ENCODE peak calls at places on chromosomes 1 and 21, in six cellular contexts. F, H, Y, M, S and Q are unnamed samples.
A peak's percentile ranks its signal among the peaks of the same experiment; 100 is the strongest.

GRCh38 chr1:162145280-162145965 is 75.9 kb downstream of the NOS1AP start:
- DNase-seq in S (no peak), H (peak; percentile 45), M (no peak), Y (no peak), F (no peak), Q (no peak)

GRCh38 chr21:16195896-16196443 is 466.2 kb downstream of the USP25 start:
- DNase-seq in H (peak; percentile 12), M (no peak), F (no peak), Y (no peak), S (no peak), Q (no peak)

GRCh38 chr1:3453891-3454810 is at the start of gene ARHGEF16:
- DNase-seq in H (peak; percentile 64), M (peak; percentile 36), Y (no peak), F (peak; percentile 92), S (peak; percentile 51), Q (no peak)

GRCh38 chr1:41030872-41031616 is 9.5 kb upstream of the SLFNL1 start:
- DNase-seq in M (no peak), F (no peak), S (no peak), Y (no peak), H (no peak), Q (no peak)

GRCh38 chr21:34509151-34509550 is 2.9 kb downstream of the KCNE1 start:
- DNase-seq in S (no peak), M (no peak), H (no peak), Y (no peak), F (no peak), Q (peak; percentile 20)

GRCh38 chr1:167544447-167544846 is 9.1 kb downstream of the CREG1 start:
- DNase-seq in S (no peak), M (no peak), H (no peak), Y (no peak), F (peak; percentile 64), Q (peak; percentile 33)

GRCh38 chr1:92961896-92962752 is 862 bp upstream of the DIPK1A start:
- DNase-seq in S (peak; percentile 17), Y (peak; percentile 52), H (peak; percentile 71), F (peak; percentile 80), M (no peak), Q (peak; percentile 78)

GRCh38 chr1:177898377-177898648 is 71.5 kb downstream of the SEC16B start:
- DNase-seq in M (no peak), F (no peak), Y (no peak), S (no peak), H (no peak), Q (no peak)

GRCh38 chr1:2556277-2557145 is at the start of gene TNFRSF14:
- DNase-seq in F (peak; percentile 91), S (no peak), M (peak; percentile 55), H (peak; percentile 68), Y (peak; percentile 88), Q (peak; percentile 87)

GRCh38 chr1:32335951-32336867 is at the start of gene MARCKSL1:
- DNase-seq in Y (peak; percentile 88), M (peak; percentile 76), F (peak; percentile 95), H (peak; percentile 78), S (peak; percentile 43), Q (peak; percentile 85)

GRCh38 chr1:67635055-67635809 is 49.8 kb upstream of the GADD45A start:
- DNase-seq in F (no peak), Y (no peak), H (no peak), S (no peak), M (no peak), Q (no peak)

GRCh38 chr1:229114781-229115417 is 156.0 kb upstream of the RAB4A start:
- DNase-seq in Y (no peak), M (no peak), S (no peak), H (no peak), F (no peak), Q (no peak)

GRCh38 chr21:43329361-43330269 is 97.3 kb downstream of the SIK1 start:
- DNase-seq in H (no peak), S (no peak), F (no peak), Y (no peak), M (no peak), Q (no peak)

GRCh38 chr1:114219247-114219872 is 65.7 kb upstream of the SYT6 start:
- DNase-seq in F (no peak), Y (no peak), M (no peak), S (no peak), H (peak; percentile 40), Q (no peak)

GRCh38 chr1:212794561-212795014 is 2.9 kb downstream of the TATDN3 start:
- DNase-seq in M (no peak), S (no peak), H (no peak), F (no peak), Y (peak; percentile 29), Q (no peak)

GRCh38 chr1:201324821-201325677 is 41.7 kb downstream of the PKP1 start:
- DNase-seq in Y (no peak), M (no peak), F (no peak), S (no peak), H (no peak), Q (no peak)

GRCh38 chr1:74504125-74505065 is 8.0 kb downstream of the LRRC53 start:
- DNase-seq in S (peak; percentile 2), Y (peak; percentile 61), H (peak; percentile 10), F (peak; percentile 60), M (peak; percentile 36), Q (peak; percentile 58)

GRCh38 chr1:86339421-86339820 is 56.7 kb downstream of the ODF2L start:
- DNase-seq in M (no peak), H (no peak), F (no peak), S (no peak), Y (no peak), Q (no peak)

GRCh38 chr1:23544444-23545389 is 13.7 kb upstream of the E2F2 start:
- DNase-seq in F (peak; percentile 92), H (peak; percentile 88), M (peak; percentile 79), Y (peak; percentile 76), S (peak; percentile 56), Q (peak; percentile 85)

GRCh38 chr1:177659259-177659658 is 310.6 kb downstream of the SEC16B start:
- DNase-seq in H (no peak), S (no peak), F (no peak), Y (no peak), M (no peak), Q (no peak)

GRCh38 chr1:3266870-3267549 is 187.5 kb upstream of the ARHGEF16 start:
- DNase-seq in H (no peak), F (no peak), M (no peak), Y (no peak), S (no peak), Q (no peak)

GRCh38 chr1:85661767-85662166 is 46.5 kb downstream of the ZNHIT6 start:
- DNase-seq in M (no peak), Y (no peak), S (no peak), H (no peak), F (no peak), Q (no peak)

GRCh38 chr1:88098881-88099280 is 585.2 kb upstream of the PKN2 start:
- DNase-seq in M (no peak), S (no peak), Y (no peak), H (no peak), F (no peak), Q (no peak)

GRCh38 chr1:192445243-192445642 is 128.5 kb downstream of the RGS21 start:
- DNase-seq in S (no peak), Y (no peak), H (no peak), F (no peak), M (no peak), Q (no peak)

GRCh38 chr1:7611421-7612010 is 159.6 kb upstream of the VAMP3 start:
- DNase-seq in S (no peak), H (no peak), Y (no peak), M (no peak), F (no peak), Q (no peak)
- TF ChIP-seq CTCF in S (no peak), H (no peak), Y (no peak), M (no peak), F (no peak), Q (no peak)

DNA sequence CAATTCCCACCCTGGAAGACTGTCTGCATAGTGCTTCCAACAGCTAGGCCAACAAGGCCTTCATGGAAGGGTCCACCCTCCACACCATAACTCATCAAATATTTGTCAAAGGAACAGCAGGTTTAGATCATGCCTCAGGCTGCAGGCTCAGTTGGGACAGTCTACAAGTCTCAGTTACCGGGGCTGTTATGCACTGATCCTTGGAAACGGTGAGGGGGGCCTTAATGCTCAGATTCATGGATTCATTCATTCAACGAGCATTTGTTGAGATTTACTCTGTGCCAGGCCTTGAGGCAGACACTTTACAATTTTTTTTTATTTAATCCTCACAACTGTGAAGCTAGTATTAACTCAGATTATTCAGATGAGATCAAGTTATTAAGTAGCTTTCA is 8.7 kb upstream of the C1orf216 start:
- DNase-seq in F (no peak), H (no peak), M (no peak), Y (no peak), S (no peak), Q (no peak)
- TF ChIP-seq CTCF in F (no peak), H (no peak), M (no peak), Y (no peak), S (no peak), Q (no peak)

GRCh38 chr21:38171723-38172344 is 85.0 kb upstream of the KCNJ15 start:
- DNase-seq in S (no peak), M (no peak), Y (no peak), F (no peak), H (peak; percentile 56), Q (no peak)
- TF ChIP-seq CTCF in S (no peak), M (no peak), Y (no peak), F (no peak), H (peak; percentile 2), Q (no peak)

DNA sequence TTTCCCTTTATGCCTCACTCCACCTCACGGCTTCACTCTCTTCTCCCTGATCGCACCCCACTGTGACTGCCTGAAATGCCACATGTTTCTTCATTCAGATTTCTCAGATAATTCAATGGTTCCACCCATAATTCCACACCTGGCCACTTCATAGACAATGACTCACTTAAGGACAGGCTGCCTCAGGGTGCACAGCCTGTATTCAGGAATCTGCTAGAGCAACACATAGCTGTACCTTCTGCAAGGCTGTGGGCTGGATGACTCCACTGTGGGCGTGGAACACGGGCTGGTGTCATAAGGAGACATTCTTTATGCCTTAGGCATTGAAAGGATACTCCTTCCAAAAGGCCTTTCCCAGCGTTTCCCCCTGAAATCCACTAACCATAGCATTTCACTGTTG is 36.1 kb downstream of the L1TD1 start:
- DNase-seq in S (peak; percentile 30), Y (no peak), H (peak; percentile 50), M (no peak), F (peak; percentile 13), Q (no peak)
- TF ChIP-seq CTCF in S (no peak), Y (no peak), H (no peak), M (no peak), F (no peak), Q (no peak)

DNA sequence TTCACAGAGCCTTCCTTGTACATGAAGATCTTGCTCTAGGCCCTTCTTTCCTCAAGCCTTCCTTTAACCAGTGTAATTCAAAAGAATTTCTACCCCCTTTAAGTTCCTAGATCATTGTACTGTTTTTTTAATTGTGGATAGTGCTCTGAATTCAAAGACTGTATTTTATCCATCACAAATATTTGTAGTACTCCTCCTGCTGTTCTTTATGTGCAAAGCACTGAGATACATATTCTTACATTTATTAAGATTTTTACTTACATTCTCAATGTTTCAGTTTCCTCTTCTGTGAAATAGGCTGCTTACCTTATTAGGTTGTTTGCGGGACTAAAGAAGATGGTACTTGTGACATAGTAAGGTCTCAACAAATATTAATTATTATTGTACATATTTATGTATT is 168.8 kb upstream of the PDE4B start:
- DNase-seq in F (no peak), S (no peak), H (peak; percentile 25), Y (no peak), M (no peak), Q (no peak)
- TF ChIP-seq CTCF in F (no peak), S (no peak), H (peak; percentile 29), Y (no peak), M (no peak), Q (no peak)

GRCh38 chr21:36705679-36706481 is 7.0 kb downstream of the SIM2 start:
- DNase-seq in M (no peak), F (peak; percentile 34), Y (peak; percentile 71), H (no peak), S (no peak), Q (no peak)
- TF ChIP-seq CTCF in M (no peak), F (no peak), Y (peak; percentile 36), H (no peak), S (no peak), Q (peak; percentile 62)